ENCODE peak calls at places on chromosomes 1 and 21, in five cellular contexts. P is left ventricle myocardium inferior, E is endothelial cell, U is B cell, R is keratinocyte. N is an unnamed sample.

GRCh38 chr1:17629460-17629859 is 90.0 kb downstream of the ARHGEF10L start:
- DNase-seq in P (no peak), E (peak), U (no peak), R (no peak), N (no peak)

GRCh38 chr1:40476924-40477679 is at the start of gene ZFP69:
- DNase-seq in P (peak), E (peak), U (peak), R (no peak), N (peak)

GRCh38 chr1:145859491-145860159 is 744 bp upstream of the PIAS3 start:
- DNase-seq in P (peak), E (peak), U (peak), R (no peak), N (peak)

GRCh38 chr1:116179886-116180474 is 68.8 kb downstream of the MAB21L3 start:
- DNase-seq in P (no peak), E (no peak), U (no peak), R (no peak), N (no peak)

GRCh38 chr1:164662955-164663354 is 104.0 kb downstream of the PBX1 start:
- DNase-seq in P (no peak), E (no peak), U (no peak), R (no peak), N (no peak)

GRCh38 chr1:62448221-62448933 is 11.5 kb downstream of the USP1 start:
- DNase-seq in P (no peak), E (no peak), U (no peak), R (no peak), N (no peak)

GRCh38 chr1:206581571-206581981 is 30.7 kb downstream of the EIF2D start:
- DNase-seq in P (peak), E (no peak), U (peak), R (no peak), N (no peak)

GRCh38 chr1:83102630-83103071 is 896.3 kb downstream of the TTLL7 start:
- DNase-seq in P (no peak), E (no peak), U (no peak), R (no peak), N (no peak)

GRCh38 chr1:3911981-3912808 is 12.1 kb upstream of the C1orf174 start:
- DNase-seq in P (no peak), E (no peak), U (no peak), R (no peak), N (no peak)

GRCh38 chr1:29567257-29567656 is 330.9 kb downstream of the PTPRU start:
- DNase-seq in P (no peak), E (no peak), U (no peak), R (no peak), N (no peak)

GRCh38 chr21:36910581-36911307 is 55.7 kb downstream of the HLCS start:
- DNase-seq in P (no peak), E (no peak), U (no peak), R (no peak), N (peak)

GRCh38 chr1:16138772-16139221 is 17.1 kb downstream of the EPHA2 start:
- DNase-seq in P (no peak), E (peak), U (no peak), R (no peak), N (no peak)

GRCh38 chr1:26053718-26054572 is 8.0 kb upstream of the SLC30A2 start:
- DNase-seq in P (no peak), E (no peak), U (no peak), R (no peak), N (no peak)

GRCh38 chr1:152392909-152393308 is 21.2 kb downstream of the CRNN start:
- DNase-seq in P (no peak), E (no peak), U (no peak), R (peak), N (no peak)

GRCh38 chr1:152394151-152394550 is 19.9 kb downstream of the CRNN start:
- DNase-seq in P (no peak), E (no peak), U (no peak), R (no peak), N (no peak)

GRCh38 chr1:152398812-152399698 is 15.0 kb downstream of the CRNN start:
- DNase-seq in P (no peak), E (peak), U (no peak), R (no peak), N (no peak)

DNA sequence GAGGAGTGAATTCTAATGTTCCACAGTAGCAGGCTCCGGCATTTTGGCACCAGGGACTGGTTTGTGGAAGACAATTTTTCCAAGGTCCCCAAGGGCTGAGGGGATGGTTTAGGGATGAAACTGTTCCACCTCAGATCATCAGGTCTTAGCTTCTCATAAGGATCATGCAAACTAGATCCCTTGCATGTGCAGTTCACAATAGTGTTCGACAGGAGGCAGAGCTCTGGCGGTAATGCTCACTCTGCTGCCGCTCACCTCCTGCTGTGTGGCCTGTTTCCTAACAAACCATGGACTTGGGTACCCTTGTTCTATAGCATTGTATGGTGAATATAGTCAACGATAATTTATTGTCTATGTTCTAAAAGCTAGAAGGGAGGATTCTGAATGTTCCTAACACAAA is 16.6 kb downstream of the CRNN start:
- DNase-seq in P (no peak), E (no peak), U (no peak), R (no peak), N (no peak)
- TF ChIP-seq CTCF in P (no peak), E (peak), U (no peak), R (no peak), N (no peak)

GRCh38 chr1:231581859-231582258 is 44.7 kb upstream of the DISC1 start:
- DNase-seq in P (no peak), E (no peak), U (no peak), R (no peak), N (no peak)

GRCh38 chr1:231571904-231572303 is 43.4 kb downstream of the TSNAX start:
- DNase-seq in P (no peak), E (peak), U (no peak), R (no peak), N (no peak)

GRCh38 chr1:231575472-231575871 is 47.0 kb downstream of the TSNAX start:
- DNase-seq in P (no peak), E (no peak), U (no peak), R (no peak), N (no peak)

GRCh38 chr1:231580874-231581273 is 45.7 kb upstream of the DISC1 start:
- DNase-seq in P (no peak), E (no peak), U (no peak), R (no peak), N (no peak)

DNA sequence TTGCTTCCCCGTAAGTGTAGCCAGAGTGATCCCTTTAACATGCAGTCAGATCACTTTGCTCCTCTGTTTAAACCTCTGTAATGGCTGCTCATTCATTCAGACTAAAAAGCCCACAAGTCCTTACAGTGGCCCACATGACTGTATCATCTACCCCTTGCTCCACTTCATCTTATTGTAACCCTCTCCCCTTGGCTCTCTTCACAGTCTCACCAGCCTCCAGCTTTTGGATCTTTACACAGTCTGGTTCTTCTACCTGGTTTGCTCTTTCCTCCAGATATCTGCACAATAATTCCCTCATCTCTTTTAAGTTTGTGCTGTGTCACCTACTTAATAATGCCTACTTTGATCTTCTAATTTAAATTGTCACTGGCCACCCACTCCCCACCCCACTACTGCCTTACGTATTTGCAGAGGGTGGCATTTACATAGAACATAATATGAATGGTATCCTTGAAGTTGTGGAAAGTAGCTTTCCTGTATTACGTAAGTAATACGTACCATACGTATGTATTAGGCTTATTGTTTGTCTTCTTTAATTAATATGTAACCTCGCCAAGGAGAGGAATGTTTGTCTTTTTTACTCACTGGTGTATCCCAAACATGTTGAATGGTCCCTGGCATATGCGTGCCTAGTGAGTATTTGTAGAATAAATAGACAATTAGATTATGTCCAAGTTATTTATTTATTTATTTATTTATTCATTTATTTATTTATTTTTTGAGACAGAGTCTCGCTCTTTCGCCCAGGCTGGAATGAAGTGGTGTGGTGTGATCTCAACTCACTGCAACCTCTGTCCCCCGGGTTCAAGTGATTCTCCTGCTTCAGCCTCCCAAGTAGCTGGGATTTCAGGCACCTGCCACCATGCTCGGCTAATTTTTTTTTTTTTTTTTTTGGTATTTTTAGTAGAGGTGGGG is 48.6 kb downstream of the TSNAX start:
- DNase-seq in P (no peak), E (no peak), U (no peak), R (no peak), N (no peak)
- TF ChIP-seq CTCF in P (no peak), E (no peak), U (no peak), R (no peak), N (no peak)

GRCh38 chr1:91440845-91441244 is 36.2 kb upstream of the HFM1 start:
- DNase-seq in P (no peak), E (no peak), U (no peak), R (no peak), N (no peak)
- TF ChIP-seq CTCF in P (peak), E (no peak), U (no peak), R (no peak), N (no peak)

GRCh38 chr1:64505944-64506658 is 36.2 kb downstream of the CACHD1 start:
- DNase-seq in P (no peak), E (no peak), U (no peak), R (no peak), N (no peak)

GRCh38 chr1:64499011-64499410 is 29.1 kb downstream of the CACHD1 start:
- DNase-seq in P (no peak), E (no peak), U (no peak), R (no peak), N (no peak)

GRCh38 chr1:64505232-64505943 is 35.5 kb downstream of the CACHD1 start:
- DNase-seq in P (peak), E (peak), U (peak), R (no peak), N (peak)

GRCh38 chr1:64499966-64500365 is 30.0 kb downstream of the CACHD1 start:
- DNase-seq in P (no peak), E (no peak), U (no peak), R (no peak), N (no peak)

DNA sequence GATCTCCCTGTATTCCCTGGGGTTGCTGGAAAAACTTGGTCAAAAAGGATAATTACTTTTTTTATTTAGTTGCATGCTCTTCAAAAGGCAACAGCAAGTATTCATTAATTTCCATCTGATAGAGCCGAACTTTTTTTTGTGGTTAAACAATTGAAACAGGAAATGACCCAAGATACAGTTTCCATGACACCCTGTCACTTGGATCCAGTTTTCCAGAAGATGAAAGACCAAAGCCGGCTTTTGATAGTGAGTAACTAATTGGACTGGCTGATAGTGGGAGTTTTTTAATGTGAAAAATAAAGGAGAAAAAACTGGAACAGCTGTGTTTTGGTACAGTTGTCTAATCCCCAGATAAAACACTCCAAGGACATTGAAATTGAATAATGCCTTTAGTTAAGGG is 33.0 kb downstream of the CACHD1 start:
- DNase-seq in P (no peak), E (no peak), U (no peak), R (no peak), N (no peak)
- TF ChIP-seq CTCF in P (no peak), E (no peak), U (no peak), R (no peak), N (no peak)

GRCh38 chr1:228272831-228273571 is 65.2 kb downstream of the OBSCN start:
- DNase-seq in P (peak), E (no peak), U (no peak), R (no peak), N (no peak)

GRCh38 chr1:228275154-228275434 is 67.2 kb downstream of the OBSCN start:
- DNase-seq in P (no peak), E (no peak), U (no peak), R (peak), N (no peak)

GRCh38 chr1:228273720-228274451 is 66.0 kb downstream of the OBSCN start:
- DNase-seq in P (peak), E (no peak), U (no peak), R (no peak), N (no peak)

GRCh38 chr1:228275435-228276342 is 67.8 kb downstream of the OBSCN start:
- DNase-seq in P (peak), E (peak), U (peak), R (peak), N (peak)

GRCh38 chr1:228274452-228275153 is 66.8 kb downstream of the OBSCN start:
- DNase-seq in P (no peak), E (no peak), U (no peak), R (no peak), N (no peak)
- TF ChIP-seq CTCF in P (no peak), E (no peak), U (no peak), R (no peak), N (no peak)

GRCh38 chr21:44461438-44462089 is 6.3 kb downstream of the LRRC3 start:
- DNase-seq in P (no peak), E (peak), U (no peak), R (no peak), N (no peak)
- TF ChIP-seq CTCF in P (peak), E (peak), U (no peak), R (no peak), N (no peak)

DNA sequence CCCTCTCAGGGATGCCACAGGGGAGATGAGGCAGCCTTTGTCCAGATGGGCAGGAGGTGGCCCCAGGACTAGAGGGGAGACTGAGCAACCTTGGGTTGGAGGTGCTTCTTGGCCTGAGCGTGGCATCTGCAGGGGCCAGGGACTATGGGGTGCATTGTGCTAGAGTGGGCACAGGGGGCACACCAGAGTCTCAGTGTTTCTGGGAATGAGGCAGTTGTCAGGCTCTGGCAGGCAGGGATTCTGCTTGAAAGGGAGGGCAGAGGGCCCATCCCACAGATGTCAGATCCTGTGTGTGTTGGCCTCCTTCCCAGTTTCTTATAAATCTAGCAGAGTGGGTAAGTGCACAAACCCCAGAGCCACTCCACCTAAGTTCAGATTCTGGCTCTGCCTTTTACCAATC is 13.7 kb downstream of the LGR6 start:
- DNase-seq in P (no peak), E (no peak), U (no peak), R (no peak), N (no peak)
- TF ChIP-seq CTCF in P (no peak), E (peak), U (no peak), R (peak), N (no peak)

GRCh38 chr1:248618878-248619277 is 16.0 kb downstream of the OR2T11 start:
- DNase-seq in P (peak), E (no peak), U (peak), R (no peak), N (no peak)
- TF ChIP-seq CTCF in P (peak), E (no peak), U (peak), R (peak), N (no peak)

N was measured in glutamatergic neuron.